ENCODE peak calls at places on chromosomes 2 and 18, in eight cellular contexts. X is globus pallidus, H is NCI-H1417, O is tibial nerve, D is NCI-H2029, S is gastrocnemius medialis, Y is nephron progenitor cell, V is WTC11. C is an unnamed sample.

GRCh38 chr18:77262655-77263470 is 13.2 kb downstream of the GALR1 start:
- DNase-seq in S (no peak), Y (no peak), O (no peak), X (no peak), V (no peak), H (no peak), D (no peak), C (no peak)

GRCh38 chr2:189798312-189799029 is 14.2 kb downstream of the PMS1 start:
- DNase-seq in S (no peak), D (no peak), O (peak), V (no peak), X (peak), Y (no peak), H (no peak), C (no peak)

GRCh38 chr18:75100832-75101630 is 107.9 kb downstream of the PTGR3 start:
- DNase-seq in D (no peak), H (no peak), S (no peak), V (no peak), Y (no peak), O (no peak), X (no peak), C (peak)

GRCh38 chr2:25294573-25295462 is 46.9 kb downstream of the DNMT3A start:
- DNase-seq in S (peak), O (peak), V (no peak), H (peak), D (peak), Y (no peak), X (peak), C (peak)

GRCh38 chr2:240642806-240643092 is 17.5 kb downstream of the GPR35 start:
- DNase-seq in D (no peak), H (no peak), X (no peak), S (no peak), O (no peak), Y (no peak), V (no peak), C (no peak)

GRCh38 chr18:54127759-54128378 is 96.6 kb downstream of the MBD2 start:
- DNase-seq in O (no peak), H (peak), Y (peak), D (no peak), S (no peak), V (peak), X (peak), C (no peak)

GRCh38 chr2:181784556-181784955 is 104.2 kb upstream of the NEUROD1 start:
- DNase-seq in S (no peak), X (no peak), Y (no peak), H (peak), O (no peak), D (no peak), V (no peak), C (no peak)

GRCh38 chr2:181649436-181649979 is 7.4 kb downstream of the CERKL start:
- DNase-seq in H (no peak), V (no peak), O (no peak), Y (no peak), S (no peak), D (no peak), X (no peak), C (no peak)

GRCh38 chr2:239015769-239016675 is 168.1 kb downstream of the TWIST2 start:
- DNase-seq in D (no peak), S (no peak), H (no peak), O (no peak), V (no peak), X (no peak), Y (no peak), C (peak)

GRCh38 chr18:48547456-48548403 is 8.9 kb downstream of the CTIF start:
- DNase-seq in V (no peak), H (no peak), X (no peak), S (no peak), Y (no peak), O (no peak), D (no peak), C (peak)

GRCh38 chr18:59268722-59269562 is 4.3 kb downstream of the RAX start:
- DNase-seq in Y (peak), X (no peak), H (no peak), O (no peak), S (no peak), V (peak), D (peak), C (no peak)

GRCh38 chr2:217846321-217846743 is 156.5 kb downstream of the TNS1 start:
- DNase-seq in S (peak), X (no peak), V (no peak), Y (no peak), D (no peak), H (no peak), O (no peak), C (peak)

GRCh38 chr2:148928395-148928794 is 53.4 kb downstream of the KIF5C start:
- DNase-seq in H (peak), V (no peak), O (no peak), X (no peak), Y (no peak), S (no peak), D (peak), C (no peak)

GRCh38 chr2:10289891-10290290 is 12.8 kb upstream of the HPCAL1 start:
- DNase-seq in O (no peak), S (no peak), Y (no peak), X (no peak), H (no peak), D (no peak), V (no peak), C (no peak)

GRCh38 chr2:144570566-144570965 is 50.6 kb upstream of the ZEB2 start:
- DNase-seq in H (no peak), S (no peak), D (no peak), O (no peak), Y (no peak), V (no peak), X (no peak), C (no peak)

C was measured in lower leg skin.